ENCODE peak calls at places on chromosomes 13 and 19, in ten cellular contexts. X is stimulated activated CD8-positive, alpha-beta memory T cell treated with anti-CD3 and anti-CD28 coated beads, Interleukin-15, amount 100 ng/mL, for 24 hours; L is iris pigment epithelial cell; F is nephron progenitor cell; N is NCI-H1105; G is NCI-H2081; Z is activated T-helper 1 cell treated with anti-CD3 and anti-CD28 coated beads, Interleukin-12 subunit alpha, Interleukin-12 subunit beta, Interleukin-2, Interleukin-4 antibody, amounts not matched to agents 30 ng/mL and 10 ng/mL and 1 ng/mL, durations not matched to agents 14 hours and 24 hours and 36 hours; R is activated CD4-positive, alpha-beta T cell treated with anti-CD3 and anti-CD28 coated beads for 1 hour; E is stimulated activated CD4-positive, alpha-beta T cell treated with anti-CD3 and anti-CD28 coated beads, Interleukin-4, amount 100 ng/mL, for 1 hour; U is ascending aorta. O is an unnamed sample.

GRCh38 chr19:2055871-2056809 is 5.1 kb upstream of the MKNK2 start:
- DNase-seq in R (no peak), G (peak), F (no peak), X (no peak), L (peak), U (no peak), N (no peak), E (no peak), Z (no peak), O (peak)

GRCh38 chr13:41136396-41137031 is 3.9 kb upstream of the KBTBD6 start:
- DNase-seq in E (no peak), F (no peak), X (no peak), N (no peak), U (no peak), Z (no peak), R (no peak), L (no peak), G (no peak), O (no peak)

GRCh38 chr19:15788594-15789270 is 1.3 kb downstream of the OR10H5 start:
- DNase-seq in E (no peak), X (no peak), R (no peak), G (no peak), L (no peak), U (no peak), F (no peak), N (no peak), Z (no peak), O (no peak)

GRCh38 chr13:85603735-85604134 is 195.5 kb downstream of the SLITRK6 start:
- DNase-seq in G (no peak), L (no peak), N (no peak), X (no peak), F (no peak), R (no peak), E (no peak), Z (no peak), U (no peak), O (no peak)

GRCh38 chr19:13727798-13728197 is 36.5 kb upstream of the MRI1 start:
- DNase-seq in Z (no peak), U (peak), E (no peak), L (peak), N (no peak), R (no peak), X (no peak), G (no peak), F (no peak), O (peak)

GRCh38 chr19:24040621-24041020 is 46.4 kb upstream of the ZNF254 start:
- DNase-seq in R (no peak), F (no peak), L (peak), U (no peak), X (no peak), Z (no peak), E (no peak), G (no peak), N (no peak), O (no peak)

GRCh38 chr13:113758651-113759524 is at the start of gene TMEM255B:
- DNase-seq in U (peak), N (peak), X (peak), G (peak), L (peak), E (peak), R (peak), Z (peak), F (peak), O (peak)

GRCh38 chr19:17488593-17489391 is 18.5 kb downstream of the SLC27A1 start:
- DNase-seq in G (peak), E (peak), Z (peak), X (peak), F (peak), N (no peak), L (peak), R (peak), U (no peak), O (no peak)

GRCh38 chr13:110498765-110499164 is 62.8 kb downstream of the RAB20 start:
- DNase-seq in E (no peak), N (no peak), Z (no peak), F (no peak), G (no peak), U (no peak), L (no peak), X (no peak), R (no peak), O (no peak)

GRCh38 chr13:78606471-78607408 is 3.4 kb upstream of the POU4F1 start:
- DNase-seq in X (no peak), Z (no peak), L (no peak), G (no peak), U (no peak), F (no peak), E (no peak), N (no peak), R (no peak), O (no peak)

GRCh38 chr13:50130686-50131051 is 115.4 kb downstream of the KCNRG start:
- DNase-seq in E (peak), N (no peak), X (no peak), R (no peak), L (peak), F (peak), U (peak), Z (no peak), G (no peak), O (no peak)

GRCh38 chr13:25738342-25738771 is 313.5 kb downstream of the SHISA2 start:
- DNase-seq in F (no peak), N (peak), U (no peak), R (no peak), G (peak), X (no peak), Z (no peak), E (no peak), L (peak), O (peak)

GRCh38 chr13:27425918-27426630 is 1.7 kb downstream of the GTF3A start:
- DNase-seq in E (peak), G (peak), X (peak), F (peak), R (peak), U (peak), Z (peak), L (peak), N (peak), O (peak)

GRCh38 chr19:40133491-40133890 is 42.7 kb upstream of the ZNF780A start:
- DNase-seq in R (no peak), U (no peak), F (no peak), G (no peak), X (no peak), Z (no peak), E (no peak), N (no peak), L (no peak), O (no peak)

GRCh38 chr13:112740502-112741131 is 50.8 kb downstream of the ATP11A start:
- DNase-seq in Z (no peak), G (peak), R (no peak), E (no peak), U (no peak), X (no peak), L (peak), F (no peak), N (no peak), O (peak)

GRCh38 chr13:113117335-113117872 is 5.2 kb upstream of the F10 start:
- DNase-seq in Z (no peak), U (peak), F (peak), G (no peak), R (no peak), X (no peak), E (no peak), L (no peak), N (no peak), O (no peak)

GRCh38 chr19:4984106-4984380 is 15.1 kb downstream of the KDM4B start:
- DNase-seq in U (no peak), R (no peak), E (no peak), Z (no peak), L (no peak), N (no peak), X (no peak), F (no peak), G (no peak), O (no peak)

GRCh38 chr13:93819331-93819730 is 592.7 kb downstream of the GPC6 start:
- DNase-seq in G (no peak), L (no peak), X (no peak), N (no peak), E (no peak), F (no peak), Z (no peak), R (no peak), U (no peak), O (no peak)

GRCh38 chr19:38733241-38733492 is 11.1 kb downstream of the CAPN12 start:
- DNase-seq in G (no peak), X (no peak), R (no peak), E (no peak), U (peak), L (no peak), Z (no peak), N (no peak), F (no peak), O (no peak)

O was measured in astrocyte.